ENCODE peak calls at places on chromosomes 4 and X, in five cellular contexts. F is neural progenitor cell, G is heart right ventricle, M is HFF-Myc, Q is suprapubic skin. C is an unnamed sample.

GRCh38 chrX:18036394-18036793 is 175.3 kb upstream of the RAI2 start:
- DNase-seq in F (no peak), G (no peak), M (no peak), Q (no peak), C (no peak)

GRCh38 chrX:154096140-154097002 is 1.1 kb downstream of the MECP2 start:
- DNase-seq in F (peak), G (peak), M (no peak), Q (no peak), C (no peak)

GRCh38 chrX:27186671-27187070 is 276.5 kb downstream of the PPP4R3C start:
- DNase-seq in F (peak), G (no peak), M (peak), Q (no peak), C (no peak)

GRCh38 chr4:186485621-186486062 is 69.7 kb downstream of the MTNR1A start:
- DNase-seq in F (peak), G (no peak), M (peak), Q (no peak), C (no peak)

GRCh38 chr4:143768007-143768591 is 67.6 kb upstream of the FREM3 start:
- DNase-seq in F (no peak), G (peak), M (no peak), Q (no peak), C (no peak)

GRCh38 chrX:134548257-134548732 is 88.3 kb downstream of the HPRT1 start:
- DNase-seq in F (peak), G (no peak), M (no peak), Q (no peak), C (no peak)

GRCh38 chrX:96906741-96907140 is 23.0 kb downstream of the RPA4 start:
- DNase-seq in F (no peak), G (no peak), M (no peak), Q (no peak), C (no peak)

GRCh38 chr4:182310316-182310715 is 67.1 kb downstream of the TENM3 start:
- DNase-seq in F (no peak), G (no peak), M (no peak), Q (no peak), C (no peak)

GRCh38 chrX:18426004-18426320 is 554 bp downstream of the CDKL5 start:
- DNase-seq in F (no peak), G (no peak), M (no peak), Q (no peak), C (no peak)

GRCh38 chr4:7769308-7769841 is 170.3 kb downstream of the AFAP1 start:
- DNase-seq in F (no peak), G (no peak), M (no peak), Q (no peak), C (no peak)

GRCh38 chrX:12951590-12951965 is 23.3 kb upstream of the TMSB4X start:
- DNase-seq in F (no peak), G (no peak), M (no peak), Q (no peak), C (no peak)
- H3K4me3 ChIP-seq in F (no peak), G (no peak), M (no peak), Q (no peak), C (no peak)

DNA sequence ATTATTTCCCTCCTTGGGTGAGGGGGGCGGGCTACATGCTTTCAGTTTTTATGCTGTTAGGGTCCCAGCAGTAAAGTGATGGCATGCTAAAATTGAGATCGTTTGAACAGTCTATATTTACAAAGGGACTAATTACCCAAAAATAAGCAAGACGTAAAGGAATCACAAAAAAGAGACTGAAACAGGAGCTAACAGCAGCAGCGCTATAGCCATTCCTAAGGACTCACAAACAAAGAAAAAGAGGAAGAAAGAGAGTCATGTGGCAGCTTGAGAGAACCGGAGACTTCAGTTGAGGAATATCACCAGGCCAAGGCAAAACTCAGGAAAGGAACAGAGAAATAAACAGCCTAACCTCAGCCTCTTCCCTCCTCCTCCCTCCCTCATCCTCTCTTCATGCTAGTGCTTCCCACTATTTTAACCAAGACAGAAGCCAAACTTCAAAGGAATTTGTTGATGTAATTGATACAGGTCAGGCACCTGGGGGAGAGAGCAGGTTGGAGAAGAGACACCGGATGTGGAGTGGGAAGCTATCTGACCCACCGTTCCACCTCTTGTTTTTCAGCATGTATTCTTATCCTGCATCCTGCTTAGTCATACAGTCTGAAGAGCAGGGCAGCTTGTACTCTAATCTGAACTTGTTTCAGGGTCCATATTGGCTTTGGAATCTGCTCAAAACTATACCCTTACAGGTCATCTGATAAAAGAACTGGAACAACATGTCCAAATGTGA is 383.7 kb downstream of the NAF1 start:
- DNase-seq in F (no peak), G (no peak), M (no peak), Q (no peak), C (no peak)
- TF ChIP-seq CTCF in F (no peak), G (no peak), M (no peak), Q (no peak), C (no peak)

DNA sequence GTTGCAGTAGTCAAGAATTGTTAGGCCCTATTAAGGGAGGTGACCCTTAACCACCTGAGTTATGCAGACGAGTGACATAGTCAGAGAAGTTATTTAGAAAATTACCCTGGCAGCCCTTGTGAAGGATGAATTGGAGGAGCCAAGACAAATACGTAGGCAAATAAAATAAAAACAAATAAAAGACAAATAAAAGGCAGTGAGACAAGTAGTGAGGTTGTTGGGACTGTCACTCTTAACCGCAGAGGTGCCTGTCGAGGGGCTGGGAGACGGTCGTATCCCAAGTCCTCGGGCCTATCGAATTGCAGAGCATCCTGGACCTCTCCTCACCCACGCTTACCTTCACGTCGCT is 58.0 kb upstream of the ZC4H2 start:
- DNase-seq in F (peak), G (no peak), M (no peak), Q (no peak), C (no peak)
- H3K4me3 ChIP-seq in F (peak), G (peak), M (peak), Q (peak), C (peak)

GRCh38 chr4:76744253-76744921 is 153.6 kb downstream of the SOWAHB start:
- DNase-seq in F (no peak), G (no peak), M (no peak), Q (no peak), C (no peak)
- TF ChIP-seq CTCF in F (no peak), G (no peak), M (no peak), Q (no peak), C (no peak)

GRCh38 chr4:61773655-61774245 is 573.6 kb downstream of the ADGRL3 start:
- DNase-seq in F (peak), G (no peak), M (no peak), Q (no peak), C (no peak)
- H3K4me3 ChIP-seq in F (no peak), G (no peak), M (no peak), Q (no peak), C (no peak)

GRCh38 chrX:47158131-47158530 is 13.1 kb downstream of the RBM10 start:
- DNase-seq in F (no peak), G (no peak), M (no peak), Q (no peak), C (no peak)
- TF ChIP-seq CTCF in F (no peak), G (no peak), M (no peak), Q (no peak), C (no peak)

DNA sequence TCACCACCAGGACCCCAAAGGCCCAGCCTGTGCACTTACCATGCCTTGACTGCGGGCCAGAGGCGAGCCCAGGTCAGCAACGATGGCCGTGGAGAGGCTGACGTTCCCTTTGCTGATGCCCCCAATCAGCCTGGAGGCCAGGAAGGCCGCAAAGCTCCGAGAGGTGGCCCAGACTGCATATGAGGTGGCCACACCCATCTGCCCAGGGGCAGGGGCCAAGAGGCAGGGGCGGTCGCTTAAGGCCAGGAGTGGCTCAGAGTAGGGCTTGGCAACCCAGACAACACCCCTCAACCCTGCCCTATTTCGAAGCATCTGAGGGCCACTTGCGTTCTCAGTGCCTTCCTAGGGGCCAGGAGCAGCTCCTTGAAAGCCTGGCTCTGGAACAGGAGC is 30.6 kb downstream of the NOP14 start:
- DNase-seq in F (no peak), G (no peak), M (no peak), Q (peak), C (no peak)
- H3K4me3 ChIP-seq in F (no peak), G (no peak), M (peak), Q (peak), C (no peak)

DNA sequence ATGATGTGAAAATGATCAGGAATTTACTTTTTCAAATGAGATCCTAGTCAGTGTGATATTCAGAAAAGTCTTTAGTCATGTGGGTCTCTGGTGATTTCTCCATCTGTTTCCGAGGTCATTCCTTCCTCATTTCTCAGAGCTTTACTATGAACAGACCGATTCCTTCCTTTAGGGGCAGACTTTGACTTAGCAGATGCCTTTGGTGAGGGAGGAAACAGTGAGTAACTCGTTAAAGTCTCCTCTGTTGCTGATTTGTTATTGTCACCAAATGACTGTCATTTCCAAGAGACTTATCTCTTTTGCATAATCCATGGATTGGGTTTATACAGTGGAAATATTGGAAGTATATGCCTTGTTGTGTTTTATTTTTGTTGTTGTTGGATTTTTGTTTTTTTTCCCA is 76.2 kb upstream of the CD99 start:
- DNase-seq in F (peak), G (peak), M (peak), Q (no peak), C (peak)
- TF ChIP-seq CTCF in F (peak), G (no peak), M (peak), Q (peak), C (peak)

GRCh38 chr4:151322565-151322964 is 2.8 kb downstream of the SH3D19 start:
- DNase-seq in F (no peak), G (no peak), M (no peak), Q (no peak), C (no peak)
- H3K4me3 ChIP-seq in F (peak), G (no peak), M (no peak), Q (peak), C (no peak)